ENCODE peak calls at places on chromosomes 12 and 14, in six cellular contexts. E is IMR-90, D is lower lobe of right lung, T is upper lobe of right lung, A is endothelial cell, V is RWPE1. G is an unnamed sample.

GRCh38 chr14:72774141-72774540 is 119.8 kb downstream of the DPF3 start:
- DNase-seq in V (no peak), D (no peak), T (no peak), A (no peak), E (no peak), G (no peak)

GRCh38 chr12:2324375-2324774 is 271.6 kb downstream of the CACNA1C start:
- DNase-seq in V (no peak), E (no peak), A (no peak), T (no peak), D (no peak), G (no peak)

GRCh38 chr12:68425998-68426397 is 93.8 kb upstream of the MDM1 start:
- DNase-seq in E (peak; percentile 92), D (no peak), A (no peak), T (no peak), V (no peak), G (peak; percentile 61)

GRCh38 chr14:84825481-84825880 is 704.5 kb upstream of the FLRT2 start:
- DNase-seq in E (peak; percentile 13), T (no peak), V (peak; percentile 82), A (no peak), D (no peak), G (no peak)

GRCh38 chr14:68741839-68742470 is 50.9 kb downstream of the ZFP36L1 start:
- DNase-seq in E (no peak), T (no peak), D (no peak), A (no peak), V (no peak), G (no peak)

GRCh38 chr12:132603240-132604107 is 6.9 kb downstream of the LRCOL1 start:
- DNase-seq in T (no peak), A (peak; percentile 28), E (no peak), D (peak; percentile 45), V (no peak), G (no peak)

GRCh38 chr14:69612014-69612758 is 790 bp downstream of the SUSD6 start:
- DNase-seq in D (peak; percentile 54), V (peak; percentile 13), T (peak; percentile 73), E (peak; percentile 23), A (peak; percentile 39), G (no peak)

GRCh38 chr12:74051848-74052247 is 485.8 kb upstream of the ATXN7L3B start:
- DNase-seq in D (no peak), A (no peak), V (no peak), T (no peak), E (no peak), G (no peak)

GRCh38 chr12:20950248-20950647 is 139.7 kb downstream of the SLCO1B3 start:
- DNase-seq in D (no peak), T (no peak), V (peak; percentile 0), A (no peak), E (no peak), G (no peak)

GRCh38 chr14:89576132-89576923 is 159.3 kb upstream of the FOXN3 start:
- DNase-seq in E (peak; percentile 7), D (no peak), V (no peak), A (no peak), T (no peak), G (no peak)

GRCh38 chr12:114695305-114695592 is 11.3 kb upstream of the TBX3 start:
- DNase-seq in A (no peak), E (no peak), D (no peak), T (no peak), V (no peak), G (no peak)

GRCh38 chr14:66174453-66174891 is 311.7 kb upstream of the CCDC196 start:
- DNase-seq in D (no peak), E (no peak), T (no peak), A (no peak), V (no peak), G (no peak)

GRCh38 chr12:119397540-119397939 is 63.0 kb downstream of the CCDC60 start:
- DNase-seq in D (no peak), T (no peak), V (no peak), E (no peak), A (no peak), G (no peak)

GRCh38 chr12:44968960-44969359 is 81.9 kb downstream of the DBX2 start:
- DNase-seq in V (no peak), T (no peak), A (no peak), D (no peak), E (no peak), G (no peak)

GRCh38 chr14:93044116-93044515 is 71.6 kb downstream of the ITPK1 start:
- DNase-seq in A (no peak), T (no peak), D (no peak), V (peak; percentile 89), E (no peak), G (no peak)

GRCh38 chr12:13099066-13099909 is 4.2 kb downstream of the GSG1 start:
- DNase-seq in D (no peak), A (peak; percentile 31), T (no peak), V (no peak), E (no peak), G (peak; percentile 30)

GRCh38 chr14:66378712-66379111 is 107.5 kb upstream of the CCDC196 start:
- DNase-seq in V (no peak), E (no peak), T (no peak), A (no peak), D (no peak), G (no peak)

GRCh38 chr12:49446571-49446970 is 79.3 kb downstream of the SPATS2 start:
- DNase-seq in A (no peak), T (no peak), V (no peak), E (no peak), D (no peak), G (no peak)

GRCh38 chr12:43733687-43734086 is 24.9 kb downstream of the PUS7L start:
- DNase-seq in V (no peak), E (no peak), T (no peak), A (no peak), D (no peak), G (no peak)
- TF ChIP-seq CTCF in V (no peak), E (no peak), T (no peak), A (no peak), D (no peak), G (peak; percentile 50)

DNA sequence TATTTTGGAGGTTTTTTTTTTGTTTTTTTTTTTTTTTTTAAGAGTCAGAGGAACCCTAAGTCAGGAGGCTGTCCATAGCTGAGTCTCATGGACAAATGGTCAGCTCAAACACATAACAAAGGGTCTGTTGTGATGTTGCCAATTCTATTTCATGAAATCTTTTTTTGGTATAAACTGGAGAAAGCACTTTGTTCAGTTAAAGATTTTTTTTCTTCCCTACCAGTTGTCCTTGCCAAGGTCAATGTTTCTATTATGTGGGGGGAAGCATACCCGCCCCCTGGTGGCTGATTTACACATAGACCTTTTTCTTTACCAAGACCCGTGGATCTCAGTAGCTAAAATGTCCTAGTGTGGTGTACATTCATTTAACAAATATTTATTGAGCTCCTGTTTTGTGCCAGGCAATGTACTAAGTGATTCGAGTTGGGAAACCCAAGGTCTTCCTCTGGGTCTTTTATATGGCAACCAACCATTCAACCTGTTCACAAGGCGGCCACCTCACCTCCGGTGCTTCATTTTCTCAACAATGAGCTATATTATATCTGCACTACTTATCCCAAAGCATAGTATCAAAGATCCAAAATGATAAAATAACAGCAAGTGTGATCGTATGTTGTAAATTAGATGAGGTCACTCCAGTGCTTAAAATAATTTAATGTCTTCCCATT is 214.5 kb downstream of the PAH start:
- DNase-seq in D (no peak), T (no peak), E (peak; percentile 65), A (peak; percentile 44), V (peak; percentile 35), G (peak; percentile 57)
- TF ChIP-seq CTCF in D (peak; percentile 51), T (peak; percentile 51), E (peak; percentile 73), A (peak; percentile 80), V (peak; percentile 27), G (peak; percentile 96)

GRCh38 chr12:124683330-124683662 is 115.9 kb upstream of the NCOR2 start:
- DNase-seq in V (peak; percentile 84), E (peak; percentile 18), A (no peak), T (no peak), D (peak; percentile 69), G (no peak)

GRCh38 chr12:124682425-124683329 is 115.3 kb upstream of the NCOR2 start:
- DNase-seq in T (no peak), A (no peak), V (no peak), D (no peak), E (no peak), G (no peak)

GRCh38 chr12:124684496-124684895 is 117.1 kb upstream of the NCOR2 start:
- DNase-seq in D (no peak), V (no peak), T (no peak), A (no peak), E (peak; percentile 11), G (no peak)

GRCh38 chr12:124684971-124685688 is 117.7 kb upstream of the NCOR2 start:
- DNase-seq in E (peak; percentile 69), D (no peak), V (peak; percentile 52), T (no peak), A (no peak), G (peak; percentile 50)

GRCh38 chr12:124683725-124684124 is 116.3 kb upstream of the NCOR2 start:
- DNase-seq in D (no peak), T (no peak), V (no peak), A (no peak), E (no peak), G (no peak)
- TF ChIP-seq CTCF in D (no peak), T (no peak), V (no peak), A (no peak), E (no peak), G (no peak)

DNA sequence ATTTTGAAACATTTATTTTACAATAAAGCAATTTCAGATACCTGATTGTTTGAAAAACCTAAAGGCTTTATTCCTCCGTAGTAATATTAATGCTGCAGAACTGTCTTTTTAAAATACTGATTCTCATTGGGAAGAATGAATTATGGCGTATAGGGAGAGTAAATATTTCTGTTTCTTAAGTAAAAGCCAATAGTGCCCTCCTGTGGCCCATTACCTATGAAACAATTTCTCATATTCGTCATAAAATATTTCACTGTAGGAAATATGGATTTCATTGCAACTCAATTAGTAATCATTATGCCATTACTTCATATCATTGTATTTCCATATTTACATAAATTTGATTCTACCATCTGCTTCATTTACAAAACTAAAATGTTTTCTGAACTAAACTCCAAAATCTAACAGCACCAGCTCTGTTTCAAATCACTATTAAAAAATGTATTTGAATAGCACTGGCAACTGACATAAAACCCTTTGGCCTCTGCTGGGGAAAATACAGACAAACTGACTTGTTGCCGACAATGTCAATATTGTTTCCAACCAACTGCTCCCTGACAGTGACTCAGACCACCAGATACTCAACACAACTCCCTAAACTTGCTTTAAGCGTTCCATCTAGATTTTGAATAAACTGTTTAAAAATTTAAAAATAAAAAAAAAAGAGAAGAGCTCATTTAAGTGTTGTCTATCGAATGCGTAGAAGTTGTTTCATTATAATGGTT is 290.3 kb downstream of the NAV3 start:
- DNase-seq in E (peak; percentile 52), D (no peak), T (no peak), A (no peak), V (no peak), G (no peak)
- TF ChIP-seq CTCF in E (peak; percentile 46), D (peak; percentile 21), T (peak; percentile 29), A (no peak), V (peak; percentile 10), G (peak; percentile 65)

DNA sequence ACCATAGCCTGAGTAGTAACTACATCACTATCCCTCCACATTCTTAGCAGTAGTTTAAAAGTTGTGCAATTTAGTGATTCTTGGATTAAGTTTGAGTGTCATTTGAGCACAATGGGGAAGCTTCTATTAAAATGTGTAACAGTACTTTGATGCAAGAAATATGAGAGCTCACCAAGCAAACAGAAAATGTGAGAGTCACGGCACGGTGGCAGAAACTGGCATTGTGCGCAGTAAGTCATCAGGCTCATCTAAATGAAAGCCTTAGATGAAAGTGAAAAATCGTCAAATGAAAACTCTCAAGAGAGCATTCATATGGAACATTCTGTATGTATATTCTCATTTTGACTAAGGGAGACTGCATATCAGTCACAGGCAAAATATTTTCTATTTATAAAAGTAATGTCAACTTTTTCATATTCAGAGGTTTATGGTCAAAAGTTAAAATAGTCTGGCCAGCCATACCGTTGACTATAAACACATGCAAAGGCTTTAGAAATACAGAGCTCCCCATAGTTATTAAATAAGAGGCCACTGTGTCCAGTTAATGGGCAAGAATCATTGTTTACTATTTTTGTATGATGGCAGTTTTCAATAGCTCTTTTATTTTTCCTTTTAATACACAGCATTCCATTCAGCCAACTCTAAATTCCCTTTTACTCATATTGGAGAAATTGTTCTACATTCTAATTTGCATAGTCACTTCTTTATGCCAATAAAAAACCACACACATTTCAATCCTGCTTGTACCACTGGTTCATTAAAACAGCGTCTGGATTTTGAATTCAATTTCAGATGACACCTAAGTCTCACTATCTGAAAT is 167.9 kb downstream of the PRKD1 start:
- DNase-seq in A (no peak), D (no peak), T (no peak), E (no peak), V (no peak), G (no peak)
- TF ChIP-seq CTCF in A (no peak), D (no peak), T (no peak), E (no peak), V (no peak), G (no peak)

G was measured in HFFc6.